ENCODE peak calls at places on chromosomes 3 and 15, in six cellular contexts. M is NCI-H1694 treated with DMSO at 0.1 percent for 48 hours; V is H9; S is esophagus muscularis mucosa; A is activated CD4-positive, alpha-beta memory T cell treated with anti-CD3 and anti-CD28 coated beads for 36 hours; N is ELR. T is an unnamed sample.

GRCh38 chr3:106792716-106793115 is 584.5 kb upstream of the CCDC54 start:
- DNase-seq in V (no peak), M (no peak), A (no peak), N (peak), S (no peak), T (no peak)

GRCh38 chr3:46660543-46661523 is 32.6 kb downstream of the ALS2CL start:
- DNase-seq in M (no peak), V (peak), N (peak), S (peak), A (peak), T (peak)

GRCh38 chr3:171791695-171792082 is 18.6 kb downstream of the PLD1 start:
- DNase-seq in A (no peak), V (no peak), M (no peak), S (no peak), N (peak), T (no peak)

GRCh38 chr3:131221731-131222130 is 159.8 kb upstream of the NUDT16 start:
- DNase-seq in N (peak), S (no peak), V (no peak), A (no peak), M (no peak), T (no peak)

GRCh38 chr3:104987859-104988258 is 378.9 kb upstream of the ALCAM start:
- DNase-seq in A (no peak), V (no peak), M (no peak), N (no peak), S (no peak), T (no peak)

GRCh38 chr3:45516829-45517228 is 77.7 kb upstream of the LIMD1 start:
- DNase-seq in N (no peak), M (no peak), S (no peak), V (no peak), A (no peak), T (no peak)

GRCh38 chr15:80036067-80036466 is 23.4 kb upstream of the ZFAND6 start:
- DNase-seq in S (no peak), M (no peak), A (no peak), N (no peak), V (no peak), T (no peak)

GRCh38 chr3:54917862-54918261 is 10.0 kb downstream of the LRTM1 start:
- DNase-seq in V (no peak), A (no peak), M (no peak), N (no peak), S (no peak), T (no peak)

GRCh38 chr3:134423153-134423552 is 48.9 kb upstream of the AMOTL2 start:
- DNase-seq in A (no peak), M (peak), V (peak), N (no peak), S (no peak), T (no peak)

GRCh38 chr3:46854543-46854942 is 8.7 kb downstream of the MYL3 start:
- DNase-seq in V (no peak), S (no peak), M (no peak), A (no peak), N (no peak), T (no peak)

GRCh38 chr3:122902326-122902725 is 107.5 kb downstream of the SLC49A4 start:
- DNase-seq in M (no peak), V (no peak), S (no peak), N (peak), A (no peak), T (peak)

GRCh38 chr3:9870978-9871377 is 9.1 kb downstream of the CIDEC start:
- DNase-seq in V (no peak), M (no peak), A (no peak), S (no peak), N (peak), T (no peak)

GRCh38 chr3:194556086-194557056 is 69.6 kb upstream of the ATP13A3 start:
- DNase-seq in S (no peak), A (peak), M (no peak), V (no peak), N (peak), T (no peak)

GRCh38 chr15:55279746-55280351 is 9.8 kb downstream of the RAB27A start:
- DNase-seq in S (no peak), M (no peak), V (no peak), A (peak), N (peak), T (no peak)

GRCh38 chr15:89278307-89278706 is 34.5 kb downstream of the FANCI start:
- DNase-seq in S (no peak), M (no peak), V (no peak), N (peak), A (no peak), T (no peak)

GRCh38 chr3:138470687-138471086 is 36.3 kb downstream of the ESYT3 start:
- DNase-seq in A (no peak), M (no peak), S (peak), V (no peak), N (no peak), T (no peak)

GRCh38 chr3:112013058-112013783 is 14.5 kb downstream of the TAGLN3 start:
- DNase-seq in M (no peak), N (peak), A (peak), V (peak), S (peak), T (no peak)

GRCh38 chr3:13011369-13012227 is 61.6 kb downstream of the IQSEC1 start:
- DNase-seq in M (no peak), S (no peak), N (no peak), A (peak), V (no peak), T (no peak)

T was measured in osteocyte.